ENCODE peak calls at places on chromosomes 16 and 17, in seven cellular contexts. Y is hepatocyte, O is HCT116, Q is left lung, C is heart right ventricle, W is Peyer's patch, B is stomach. D is an unnamed sample.

GRCh38 chr17:32152130-32152529 is 9.8 kb downstream of the RHOT1 start:
- DNase-seq in Y (peak; percentile 71), O (no peak), Q (no peak), C (no peak), W (peak; percentile 58), B (peak; percentile 49), D (no peak)

GRCh38 chr16:8516471-8516870 is 73.8 kb downstream of the TMEM114 start:
- DNase-seq in Y (no peak), O (no peak), Q (no peak), C (no peak), W (no peak), B (no peak), D (no peak)

GRCh38 chr16:28935924-28936783 is 4.4 kb downstream of the CD19 start:
- DNase-seq in Y (peak; percentile 55), O (peak; percentile 69), Q (peak; percentile 89), C (peak; percentile 65), W (peak; percentile 95), B (peak; percentile 88), D (peak; percentile 76)

GRCh38 chr17:38449364-38449763 is 21.1 kb downstream of the ARHGAP23 start:
- DNase-seq in Y (peak; percentile 76), O (no peak), Q (no peak), C (no peak), W (no peak), B (no peak), D (no peak)

GRCh38 chr17:82294086-82294773 is 20.7 kb upstream of the CSNK1D start:
- DNase-seq in Y (no peak), O (no peak), Q (no peak), C (no peak), W (no peak), B (no peak), D (no peak)

GRCh38 chr16:78045865-78046581 is 23.7 kb downstream of the CLEC3A start:
- DNase-seq in Y (peak; percentile 94), O (no peak), Q (peak; percentile 48), C (peak; percentile 55), W (peak; percentile 56), B (peak; percentile 70), D (peak; percentile 60)

GRCh38 chr16:85220125-85220839 is 108.0 kb upstream of the CIBAR2 start:
- DNase-seq in Y (peak; percentile 73), O (no peak), Q (peak; percentile 67), C (peak; percentile 85), W (peak; percentile 63), B (peak; percentile 84), D (peak; percentile 83)

GRCh38 chr16:54998834-54999233 is 68.2 kb downstream of the IRX5 start:
- DNase-seq in Y (no peak), O (no peak), Q (no peak), C (no peak), W (no peak), B (no peak), D (no peak)

GRCh38 chr16:11411059-11411550 is 65.8 kb downstream of the RMI2 start:
- DNase-seq in Y (peak; percentile 50), O (no peak), Q (no peak), C (no peak), W (no peak), B (no peak), D (no peak)

GRCh38 chr17:2054740-2055493 is at the start of gene HIC1:
- DNase-seq in Y (peak; percentile 90), O (no peak), Q (peak; percentile 80), C (peak; percentile 79), W (peak; percentile 87), B (peak; percentile 79), D (peak; percentile 83)

GRCh38 chr16:27639588-27640276 is 89.8 kb downstream of the KATNIP start:
- DNase-seq in Y (peak; percentile 66), O (peak; percentile 21), Q (no peak), C (peak; percentile 16), W (no peak), B (no peak), D (no peak)

GRCh38 chr16:88804173-88804551 is 573 bp downstream of the CDT1 start:
- DNase-seq in Y (no peak), O (no peak), Q (no peak), C (no peak), W (no peak), B (no peak), D (no peak)

GRCh38 chr17:68843522-68843921 is 111.7 kb downstream of the ABCA8 start:
- DNase-seq in Y (no peak), O (no peak), Q (no peak), C (peak; percentile 15), W (no peak), B (no peak), D (no peak)

GRCh38 chr17:48351916-48352332 is 78.1 kb downstream of the SKAP1 start:
- DNase-seq in Y (peak; percentile 36), O (peak; percentile 46), Q (no peak), C (no peak), W (no peak), B (no peak), D (no peak)

GRCh38 chr16:46972429-46972970 is 974 bp downstream of the DNAJA2 start:
- DNase-seq in Y (peak; percentile 32), O (no peak), Q (no peak), C (no peak), W (no peak), B (no peak), D (no peak)

GRCh38 chr17:1108560-1108809 is 71.3 kb downstream of the ABR start:
- DNase-seq in Y (peak; percentile 60), O (no peak), Q (no peak), C (no peak), W (no peak), B (no peak), D (no peak)

GRCh38 chr17:59893617-59894100 is 738 bp downstream of the RPS6KB1 start:
- DNase-seq in Y (peak; percentile 57), O (no peak), Q (no peak), C (no peak), W (no peak), B (no peak), D (no peak)

GRCh38 chr17:17849863-17850373 is 13.1 kb upstream of the SREBF1 start:
- DNase-seq in Y (peak; percentile 48), O (no peak), Q (peak; percentile 70), C (peak; percentile 64), W (no peak), B (peak; percentile 44), D (peak; percentile 42)

GRCh38 chr16:54454616-54455015 is 168.0 kb upstream of the IRX3 start:
- DNase-seq in Y (no peak), O (no peak), Q (no peak), C (no peak), W (no peak), B (no peak), D (no peak)

GRCh38 chr17:44543213-44543904 is 13.9 kb upstream of the FZD2 start:
- DNase-seq in Y (peak; percentile 82), O (no peak), Q (no peak), C (no peak), W (no peak), B (no peak), D (no peak)

GRCh38 chr17:39629894-39630293 is 3.1 kb downstream of the PPP1R1B start:
- DNase-seq in Y (no peak), O (no peak), Q (no peak), C (no peak), W (no peak), B (no peak), D (no peak)

GRCh38 chr16:50438041-50438437 is 69.3 kb upstream of the BRD7 start:
- DNase-seq in Y (no peak), O (no peak), Q (no peak), C (no peak), W (no peak), B (no peak), D (no peak)

DNA sequence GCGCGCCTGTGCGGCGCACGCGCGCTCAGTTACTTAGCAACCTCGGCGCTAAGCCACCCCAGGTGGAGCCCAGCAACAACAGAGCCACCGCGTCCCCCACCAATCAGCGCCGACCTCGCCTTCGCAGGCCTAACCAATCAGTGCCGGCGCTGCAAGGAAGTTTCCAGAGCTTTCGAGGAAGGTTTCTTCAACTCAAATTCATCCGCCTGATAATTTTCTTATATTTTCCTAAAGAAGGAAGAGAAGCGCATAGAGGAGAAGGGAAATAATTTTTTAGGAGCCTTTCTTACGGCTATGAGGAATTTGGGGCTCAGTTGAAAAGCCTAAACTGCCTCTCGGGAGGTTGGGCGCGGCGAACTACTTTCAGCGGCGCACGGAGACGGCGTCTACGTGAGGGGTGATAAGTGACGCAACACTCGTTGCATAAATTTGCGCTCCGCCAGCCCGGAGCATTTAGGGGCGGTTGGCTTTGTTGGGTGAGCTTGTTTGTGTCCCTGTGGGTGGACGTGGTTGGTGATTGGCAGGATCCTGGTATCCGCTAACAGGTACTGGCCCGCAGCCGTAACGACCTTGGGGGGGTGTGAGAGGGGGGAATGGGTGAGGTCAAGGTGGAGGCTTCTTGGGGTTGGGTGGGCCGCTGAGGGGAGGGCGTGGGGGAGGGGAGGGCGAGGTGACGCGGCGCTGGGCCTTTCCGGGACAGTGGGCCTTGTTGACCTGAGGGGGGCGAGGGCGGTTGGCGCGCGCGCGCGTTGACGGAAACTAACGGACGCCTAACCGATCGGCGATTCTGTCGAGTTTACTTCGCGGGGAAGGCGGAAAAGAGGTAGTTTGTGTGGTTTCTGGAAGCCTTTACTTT is at the start of gene UBB:
- DNase-seq in Y (peak; percentile 97), O (peak; percentile 95), Q (peak; percentile 98), C (peak; percentile 97), W (peak; percentile 97), B (peak; percentile 97), D (peak; percentile 97)
- H3K4me1 ChIP-seq in Y (peaks cover 13% of the 10 kb centered on the region), O (peaks cover 11% of the 10 kb centered on the region), Q (peaks cover 46% of the 10 kb centered on the region), C (no peaks in the 10 kb centered on the region), W (no peaks in the 10 kb centered on the region), B (peaks cover 71% of the 10 kb centered on the region), D (peaks cover 47% of the 10 kb centered on the region)

GRCh38 chr17:75591722-75592302 is 4.2 kb downstream of the MYO15B start:
- DNase-seq in Y (no peak), O (no peak), Q (no peak), C (no peak), W (no peak), B (no peak), D (no peak)
- TF ChIP-seq CTCF in Y (no peak), O (no peak), Q (no peak), C (no peak), W (no peak), B (no peak), D (no peak)

DNA sequence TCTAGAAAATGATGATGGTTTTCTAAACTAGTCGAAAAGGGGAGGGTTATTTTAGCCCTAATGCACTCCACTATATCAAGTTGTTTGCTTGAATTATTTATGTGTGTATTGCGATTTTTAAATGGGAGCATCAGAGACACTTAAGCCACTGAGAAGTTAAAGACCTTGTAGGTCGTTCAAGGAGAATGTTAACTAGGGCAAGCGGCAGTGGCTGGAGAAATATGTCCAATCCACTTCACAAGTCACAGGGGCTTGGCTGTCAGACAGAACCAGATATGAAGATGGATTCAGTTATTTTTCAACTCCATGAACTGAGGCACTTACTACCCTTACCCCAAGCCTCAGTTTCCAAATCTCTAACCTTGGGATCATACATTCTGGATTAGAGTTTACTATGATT is 702.0 kb downstream of the CDH11 start:
- DNase-seq in Y (no peak), O (no peak), Q (no peak), C (no peak), W (no peak), B (no peak), D (no peak)
- H3K9me3 ChIP-seq in Y (no peaks in the 10 kb centered on the region), O (peaks cover 8% of the 10 kb centered on the region), Q (no peaks in the 10 kb centered on the region), C (no peaks in the 10 kb centered on the region), W (peaks cover 3% of the 10 kb centered on the region), B (no peaks in the 10 kb centered on the region), D (no peaks in the 10 kb centered on the region)

DNA sequence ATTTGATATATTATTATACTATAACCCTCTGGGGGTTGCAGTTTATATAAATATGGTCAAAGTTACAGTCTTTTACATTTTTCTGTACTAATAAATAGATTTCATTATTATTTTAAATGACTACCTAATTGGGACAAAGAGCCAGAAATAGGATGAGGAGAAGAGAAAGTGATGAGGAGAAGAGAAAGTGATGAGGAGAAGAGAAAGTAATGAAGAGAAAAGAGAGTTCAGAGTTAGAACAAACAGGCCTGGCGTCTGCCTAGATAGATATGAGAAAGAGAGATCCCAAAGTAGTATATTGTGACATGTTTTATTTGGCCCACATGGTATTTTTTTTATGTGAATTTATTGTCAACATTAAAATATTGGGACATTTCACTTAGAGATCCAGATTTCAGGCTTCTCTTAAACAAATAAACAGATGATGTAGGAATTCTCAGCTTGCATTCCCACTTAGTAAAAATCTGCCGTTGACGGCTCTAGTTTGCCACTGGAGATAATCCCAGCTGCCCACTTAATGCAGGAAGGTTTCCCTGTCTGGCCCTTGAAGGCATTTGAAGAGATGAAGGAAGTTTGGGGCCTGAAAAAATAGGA is 210.7 kb downstream of the STX8 start:
- DNase-seq in Y (no peak), O (no peak), Q (no peak), C (no peak), W (no peak), B (no peak), D (no peak)
- H3K4me1 ChIP-seq in Y (peaks cover 8% of the 10 kb centered on the region), O (peaks cover 2% of the 10 kb centered on the region), Q (peaks cover 3% of the 10 kb centered on the region), C (peaks cover 4% of the 10 kb centered on the region), W (no peaks in the 10 kb centered on the region), B (peaks cover 13% of the 10 kb centered on the region), D (peaks cover 50% of the 10 kb centered on the region)

D was measured in left ventricle myocardium inferior.